ENCODE peak calls at places on chromosome 17, in ten cellular contexts. U is CD8-positive, alpha-beta memory T cell; Z is hypothalamus; A is mucosa of descending colon; E is A172; L is colonic mucosa; P is ecto neural progenitor cell; X is activated naive CD8-positive, alpha-beta T cell treated with anti-CD3 and anti-CD28 coated beads, Interleukin-2, amount 50 U/mL, for 24 hours; W is EL; I is naive thymus-derived CD8-positive, alpha-beta T cell. K is an unnamed sample.

GRCh38 chr17:42781639-42782401 is 1.4 kb downstream of the WNK4 start:
- DNase-seq in U (no peak), Z (no peak), A (peak), E (no peak), L (no peak), P (no peak), X (no peak), W (peak), I (no peak), K (peak)

GRCh38 chr17:66301864-66302741 is at the start of gene PRKCA:
- DNase-seq in U (peak), Z (no peak), A (peak), E (peak), L (peak), P (no peak), X (peak), W (peak), I (peak), K (peak)

GRCh38 chr17:3558603-3559269 is 1.1 kb upstream of the TRPV3 start:
- DNase-seq in U (peak), Z (no peak), A (peak), E (peak), L (peak), P (peak), X (peak), W (peak), I (no peak), K (peak)

GRCh38 chr17:21362331-21362931 is 13.7 kb upstream of the KCNJ12 start:
- DNase-seq in U (no peak), Z (no peak), A (no peak), E (no peak), L (no peak), P (no peak), X (no peak), W (no peak), I (no peak), K (no peak)

GRCh38 chr17:82832411-82832810 is 7.4 kb downstream of the ZNF750 start:
- DNase-seq in U (no peak), Z (no peak), A (no peak), E (no peak), L (no peak), P (no peak), X (no peak), W (no peak), I (no peak), K (no peak)

GRCh38 chr17:29731589-29731929 is 108.8 kb upstream of the CORO6 start:
- DNase-seq in U (no peak), Z (no peak), A (no peak), E (no peak), L (no peak), P (no peak), X (no peak), W (no peak), I (no peak), K (peak)

GRCh38 chr17:1077536-1078061 is 80.7 kb downstream of the TIMM22 start:
- DNase-seq in U (no peak), Z (no peak), A (no peak), E (no peak), L (no peak), P (no peak), X (no peak), W (no peak), I (no peak), K (no peak)

GRCh38 chr17:49388692-49389513 is 25.8 kb downstream of the PHB1 start:
- DNase-seq in U (no peak), Z (no peak), A (no peak), E (no peak), L (no peak), P (no peak), X (no peak), W (peak), I (no peak), K (no peak)